ENCODE peak calls at places on chromosomes 16 and 17, in ten cellular contexts. M is fibroblast of villous mesenchyme, Q is small intestine, L is AG04449, D is mesenchymal stem cell, P is upper lobe of right lung, G is H7, I is thoracic aorta, A is left ventricle myocardium inferior, F is BE2C. W is an unnamed sample.

GRCh38 chr17:30117548-30118155 is 1.0 kb downstream of the NSRP1 start:
- DNase-seq in A (no peak), L (no peak), I (no peak), F (no peak), P (no peak), Q (no peak), D (no peak), G (no peak), M (peak), W (no peak)

GRCh38 chr17:40872416-40872815 is 5.4 kb upstream of the KRT12 start:
- DNase-seq in I (no peak), L (no peak), Q (no peak), F (no peak), D (no peak), G (no peak), M (no peak), P (no peak), A (no peak), W (no peak)

GRCh38 chr16:88494335-88495154 is 41.5 kb downstream of the ZFPM1 start:
- DNase-seq in I (no peak), D (no peak), F (no peak), L (no peak), G (peak), A (no peak), M (no peak), P (no peak), Q (no peak), W (no peak)

GRCh38 chr17:17905036-17905320 is 67.2 kb downstream of the TOM1L2 start:
- DNase-seq in F (no peak), M (no peak), I (no peak), D (no peak), L (no peak), P (no peak), Q (no peak), A (no peak), G (peak), W (no peak)

GRCh38 chr16:49811630-49812334 is 44.1 kb downstream of the ZNF423 start:
- DNase-seq in Q (no peak), L (no peak), G (peak), M (no peak), F (peak), D (peak), I (no peak), A (no peak), P (no peak), W (no peak)

GRCh38 chr16:48194828-48195566 is 39.2 kb upstream of the ABCC12 start:
- DNase-seq in Q (peak), D (peak), M (peak), A (no peak), F (peak), G (no peak), L (peak), I (no peak), P (no peak), W (no peak)

GRCh38 chr16:65120811-65121721 is 797 bp downstream of the CDH11 start:
- DNase-seq in G (peak), F (peak), L (no peak), Q (no peak), M (peak), A (peak), I (no peak), P (peak), D (peak), W (no peak)

GRCh38 chr16:89934611-89935553 is 11.7 kb downstream of the TUBB3 start:
- DNase-seq in Q (no peak), F (no peak), I (no peak), L (no peak), G (no peak), P (no peak), D (no peak), A (no peak), M (no peak), W (no peak)

GRCh38 chr17:57044976-57045867 is 39.8 kb upstream of the AKAP1 start:
- DNase-seq in P (peak), M (no peak), Q (no peak), F (peak), I (no peak), G (peak), L (no peak), D (no peak), A (no peak), W (no peak)

GRCh38 chr17:55053855-55054254 is 85.3 kb downstream of the STXBP4 start:
- DNase-seq in Q (no peak), L (no peak), A (no peak), M (peak), G (no peak), P (no peak), D (peak), I (no peak), F (no peak), W (no peak)

GRCh38 chr17:8868529-8868951 is 1.1 kb upstream of the PIK3R6 start:
- DNase-seq in L (no peak), I (no peak), A (no peak), P (no peak), Q (no peak), G (no peak), F (no peak), M (no peak), D (no peak), W (no peak)

GRCh38 chr16:30761427-30761927 is 385 bp downstream of the CFAP119 start:
- DNase-seq in F (peak), L (no peak), G (peak), D (peak), M (peak), A (peak), Q (no peak), I (no peak), P (peak), W (no peak)

GRCh38 chr16:2912330-2913199 is 834 bp downstream of the FLYWCH1 start:
- DNase-seq in M (peak), L (no peak), G (peak), Q (peak), P (peak), A (no peak), I (no peak), D (peak), F (no peak), W (no peak)

GRCh38 chr17:35192708-35193107 is 1.5 kb downstream of the SLC35G3 start:
- DNase-seq in F (no peak), M (no peak), P (no peak), A (no peak), G (no peak), I (no peak), L (no peak), Q (no peak), D (no peak), W (no peak)

GRCh38 chr16:82655315-82655714 is 28.5 kb downstream of the CDH13 start:
- DNase-seq in Q (peak), I (no peak), D (peak), F (no peak), L (peak), P (no peak), G (no peak), A (no peak), M (peak), W (no peak)

GRCh38 chr17:45782889-45783592 is 1.1 kb upstream of the CRHR1 start:
- DNase-seq in A (no peak), Q (peak), G (peak), M (no peak), P (no peak), F (peak), D (peak), L (no peak), I (no peak), W (no peak)

GRCh38 chr17:8418471-8418870 is 17.2 kb upstream of the NDEL1 start:
- DNase-seq in L (no peak), I (no peak), P (no peak), G (no peak), F (no peak), Q (no peak), M (no peak), D (no peak), A (no peak), W (no peak)

GRCh38 chr17:17161121-17161520 is 45.0 kb downstream of the PLD6 start:
- DNase-seq in L (no peak), P (no peak), F (no peak), D (no peak), Q (no peak), G (no peak), M (no peak), I (no peak), A (no peak), W (no peak)

GRCh38 chr17:57121308-57122042 is 36.4 kb downstream of the AKAP1 start:
- DNase-seq in A (no peak), Q (no peak), L (peak), D (peak), I (no peak), F (peak), P (no peak), G (peak), M (peak), W (no peak)

GRCh38 chr16:27455700-27456099 is 53.7 kb downstream of the IL21R start:
- DNase-seq in Q (no peak), F (no peak), I (no peak), D (no peak), G (no peak), P (no peak), L (no peak), A (no peak), M (no peak), W (no peak)

GRCh38 chr16:64375386-64375980 is 746.4 kb downstream of the CDH11 start:
- DNase-seq in P (no peak), G (no peak), A (no peak), M (no peak), Q (no peak), D (no peak), L (no peak), I (no peak), F (no peak), W (no peak)

GRCh38 chr16:3017806-3018506 is at the start of gene CLDN6:
- DNase-seq in Q (peak), F (peak), G (peak), M (peak), L (no peak), D (no peak), P (no peak), A (no peak), I (no peak), W (no peak)

GRCh38 chr17:79095345-79096055 is 20.9 kb downstream of the ENGASE start:
- DNase-seq in Q (no peak), I (no peak), M (no peak), L (no peak), F (no peak), G (no peak), D (no peak), P (no peak), A (no peak), W (no peak)

GRCh38 chr17:9402590-9403199 is 172.9 kb downstream of the STX8 start:
- DNase-seq in D (peak), P (no peak), A (no peak), M (peak), Q (peak), I (no peak), G (peak), F (peak), L (no peak), W (no peak)

GRCh38 chr16:47732806-47733150 is 271.6 kb downstream of the PHKB start:
- DNase-seq in L (peak), P (no peak), F (no peak), A (no peak), I (no peak), M (peak), Q (no peak), G (peak), D (peak), W (no peak)

GRCh38 chr17:34252138-34252889 is 2.8 kb upstream of the CCL2 start:
- DNase-seq in D (peak), G (no peak), I (peak), F (peak), P (peak), Q (peak), L (peak), M (peak), A (peak), W (peak)

GRCh38 chr17:45310380-45311324 is 6.2 kb downstream of the MAP3K14 start:
- DNase-seq in P (no peak), Q (peak), M (peak), D (no peak), I (no peak), F (no peak), L (no peak), G (no peak), A (peak), W (no peak)

GRCh38 chr17:61694095-61694494 is 103.1 kb upstream of the NACA2 start:
- DNase-seq in D (no peak), P (no peak), G (no peak), L (no peak), I (no peak), F (no peak), M (no peak), Q (no peak), A (no peak), W (no peak)
- H3K4me3 ChIP-seq in D (no peak), P (no peak), G (no peak), L (no peak), I (no peak), F (no peak), M (no peak), Q (no peak), A (no peak), W (no peak)

GRCh38 chr17:13601776-13602551 is at the start of gene HS3ST3A1:
- DNase-seq in G (peak), P (peak), A (peak), I (no peak), M (peak), L (no peak), Q (no peak), D (peak), F (peak), W (no peak)
- H3K4me3 ChIP-seq in G (peak), P (peak), A (peak), I (peak), M (peak), L (peak), Q (peak), D (peak), F (peak), W (peak)

GRCh38 chr16:57630402-57630787 is 2.0 kb downstream of the ADGRG1 start:
- DNase-seq in M (no peak), F (no peak), I (no peak), G (no peak), Q (no peak), P (no peak), A (no peak), D (no peak), L (no peak), W (no peak)
- H3K4me3 ChIP-seq in M (no peak), F (no peak), I (peak), G (no peak), Q (no peak), P (peak), A (peak), D (peak), L (no peak), W (peak)

GRCh38 chr17:59443106-59443505 is 111.7 kb downstream of the YPEL2 start:
- DNase-seq in G (no peak), Q (no peak), A (no peak), M (no peak), D (no peak), I (no peak), L (no peak), F (no peak), P (no peak), W (no peak)
- H3K4me3 ChIP-seq in G (no peak), Q (no peak), A (no peak), M (no peak), D (no peak), I (no peak), L (no peak), F (no peak), P (no peak), W (no peak)

GRCh38 chr16:83807327-83807709 is 460 bp upstream of the HSBP1 start:
- DNase-seq in L (no peak), P (no peak), G (no peak), A (no peak), I (no peak), M (no peak), D (no peak), Q (no peak), F (no peak), W (no peak)
- H3K4me3 ChIP-seq in L (no peak), P (peak), G (no peak), A (peak), I (peak), M (peak), D (no peak), Q (no peak), F (peak), W (peak)

GRCh38 chr17:32289454-32289853 is 23.8 kb downstream of the RHBDL3 start:
- DNase-seq in L (no peak), Q (no peak), P (no peak), D (no peak), F (no peak), M (no peak), A (no peak), G (peak), I (no peak), W (no peak)
- H3K4me3 ChIP-seq in L (no peak), Q (no peak), P (no peak), D (no peak), F (no peak), M (no peak), A (no peak), G (no peak), I (no peak), W (no peak)

DNA sequence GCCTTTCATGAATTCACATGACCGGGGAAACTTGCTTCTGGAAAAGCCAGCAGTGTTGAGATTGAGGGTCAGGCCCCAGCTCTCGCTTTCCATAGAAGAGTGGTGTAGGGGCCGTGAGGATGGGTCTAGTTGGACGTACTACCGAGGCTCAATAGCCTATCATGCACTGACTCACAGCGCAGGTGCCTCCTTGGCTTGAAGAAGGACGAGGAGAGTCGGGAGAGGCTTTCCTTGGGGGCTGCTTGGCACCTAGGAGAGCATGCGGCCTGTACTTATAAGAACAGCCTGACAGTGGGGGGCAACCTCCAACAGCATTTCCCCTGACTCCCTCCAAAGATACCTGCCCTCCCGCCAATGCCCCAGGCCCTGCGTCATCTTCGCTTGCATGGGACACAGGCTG is 37.6 kb downstream of the WSCD1 start:
- DNase-seq in Q (no peak), G (no peak), P (peak), L (no peak), F (no peak), A (no peak), D (no peak), I (no peak), M (no peak), W (no peak)
- H3K4me3 ChIP-seq in Q (no peak), G (no peak), P (no peak), L (no peak), F (no peak), A (no peak), D (no peak), I (no peak), M (no peak), W (no peak)

GRCh38 chr17:73342549-73343167 is 30.9 kb upstream of the CDC42EP4 start:
- DNase-seq in P (no peak), Q (no peak), I (no peak), G (peak), A (no peak), F (no peak), D (peak), M (peak), L (no peak), W (no peak)
- H3K4me3 ChIP-seq in P (no peak), Q (no peak), I (peak), G (peak), A (peak), F (peak), D (no peak), M (peak), L (peak), W (peak)

GRCh38 chr16:84724619-84725307 is 25.0 kb downstream of the USP10 start:
- DNase-seq in D (no peak), F (no peak), Q (peak), I (no peak), P (no peak), G (no peak), M (peak), L (no peak), A (no peak), W (no peak)
- H3K4me3 ChIP-seq in D (no peak), F (no peak), Q (no peak), I (no peak), P (no peak), G (no peak), M (no peak), L (no peak), A (no peak), W (no peak)

DNA sequence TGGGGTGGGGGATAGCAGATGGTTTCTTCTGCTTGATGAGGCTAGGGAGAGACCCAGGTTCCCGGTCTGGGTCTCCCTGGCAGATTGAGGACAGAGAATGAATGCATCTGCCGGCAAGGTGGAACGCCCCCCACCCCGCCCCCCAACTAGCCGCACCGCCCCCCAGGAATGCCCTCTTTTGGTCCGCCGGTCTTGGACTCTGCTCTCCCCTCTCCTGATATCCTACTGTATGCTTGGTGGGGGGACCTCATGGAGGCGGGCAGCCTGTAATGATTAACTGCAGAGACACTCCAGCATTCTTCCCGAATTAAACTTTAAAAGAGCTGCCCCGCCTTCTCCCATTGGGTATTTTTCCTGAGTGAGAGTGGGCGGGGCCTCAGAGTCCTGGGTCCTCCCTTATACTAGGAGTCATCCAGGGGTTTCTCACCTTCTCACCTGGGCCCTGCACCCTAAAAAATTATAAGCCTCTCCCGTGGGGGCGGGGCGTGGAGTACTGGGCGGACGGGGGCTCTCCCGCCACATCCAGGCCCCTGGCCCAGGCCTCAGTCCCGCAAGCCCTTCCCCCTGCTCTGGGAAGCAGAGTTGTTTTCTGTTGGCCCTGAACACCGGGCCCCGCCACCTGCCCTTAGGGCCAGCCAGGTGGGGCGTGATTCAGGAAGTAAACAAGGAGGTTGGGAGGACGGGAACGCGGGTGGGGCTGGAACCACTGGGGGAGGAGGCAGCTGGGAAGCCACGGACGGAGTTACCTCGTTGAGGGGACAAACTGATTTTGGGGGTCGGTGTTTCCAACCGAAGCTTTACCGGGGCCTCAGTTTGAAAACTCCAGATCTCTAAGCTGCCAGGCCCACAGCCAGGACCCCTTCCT is 1.5 kb downstream of the GRB7 start:
- DNase-seq in D (no peak), F (no peak), Q (peak), A (no peak), P (peak), L (no peak), M (no peak), G (peak), I (no peak), W (peak)
- H3K4me3 ChIP-seq in D (peak), F (no peak), Q (peak), A (peak), P (peak), L (no peak), M (peak), G (peak), I (peak), W (peak)